ENCODE peak calls at places on chromosomes 13 and 19, in five cellular contexts. J is endodermal cell, Z is left ventricle myocardium inferior, Y is cardiac muscle cell, B is aorta. F is an unnamed sample. For H3K4me1, the result is how much of the 10 kb centered on the place peaks cover.

GRCh38 chr13:30696278-30697176 is 38.8 kb upstream of the ALOX5AP start:
- DNase-seq in Y (peak), B (peak), J (peak), Z (peak), F (peak)

GRCh38 chr19:13430790-13431582 is 75.3 kb downstream of the CACNA1A start:
- DNase-seq in B (peak), Z (peak), Y (peak), J (peak), F (no peak)

GRCh38 chr19:42287017-42287825 is 14.7 kb upstream of the PRR19 start:
- DNase-seq in B (peak), J (no peak), Y (no peak), Z (no peak), F (no peak)

GRCh38 chr13:109955598-109955997 is 169.2 kb upstream of the IRS2 start:
- DNase-seq in B (no peak), Y (peak), Z (no peak), J (no peak), F (no peak)

GRCh38 chr19:46660008-46660517 is 919 bp downstream of the DACT3 start:
- DNase-seq in B (peak), J (peak), Z (peak), Y (peak), F (no peak)

GRCh38 chr13:25170554-25171107 is 1.5 kb downstream of the AMER2 start:
- DNase-seq in J (peak), B (no peak), Y (peak), Z (no peak), F (no peak)

GRCh38 chr13:48853381-48854102 is 122.2 kb upstream of the FNDC3A start:
- DNase-seq in Z (no peak), B (no peak), J (no peak), Y (peak), F (no peak)

GRCh38 chr19:35436477-35437141 is 11.4 kb upstream of the FFAR2 start:
- DNase-seq in Y (peak), B (no peak), Z (no peak), J (no peak), F (no peak)

GRCh38 chr13:47846886-47847285 is 154.2 kb downstream of the SUCLA2 start:
- DNase-seq in J (no peak), Y (peak), Z (no peak), B (no peak), F (no peak)

GRCh38 chr13:29081036-29081435 is 260.9 kb downstream of the MTUS2 start:
- DNase-seq in Z (no peak), J (no peak), B (no peak), Y (no peak), F (no peak)

GRCh38 chr19:45769821-45770191 is 754 bp upstream of the SIX5 start:
- DNase-seq in Z (no peak), Y (no peak), B (peak), J (no peak), F (peak)

GRCh38 chr13:110228936-110229904 is 77.7 kb downstream of the COL4A1 start:
- DNase-seq in J (no peak), Y (no peak), Z (no peak), B (no peak), F (no peak)

GRCh38 chr19:31314849-31315620 is 34.2 kb downstream of the TSHZ3 start:
- DNase-seq in Y (no peak), J (no peak), Z (no peak), B (no peak), F (no peak)

GRCh38 chr13:114142640-114143490 is 10.4 kb upstream of the RASA3 start:
- DNase-seq in Z (no peak), Y (no peak), B (peak), J (peak), F (no peak)

GRCh38 chr13:33057019-33057785 is 41.0 kb downstream of the KL start:
- DNase-seq in Y (peak), Z (no peak), J (peak), B (no peak), F (no peak)

GRCh38 chr19:33291623-33292534 is 10.5 kb downstream of the CEBPA start:
- DNase-seq in J (no peak), Y (no peak), B (peak), Z (no peak), F (no peak)

GRCh38 chr19:38486731-38487336 is 53.3 kb downstream of the RYR1 start:
- DNase-seq in J (no peak), Y (no peak), B (no peak), Z (no peak), F (no peak)

GRCh38 chr13:99265823-99266426 is 7.7 kb upstream of the GPR18 start:
- DNase-seq in B (no peak), Z (no peak), Y (peak), J (no peak), F (no peak)

GRCh38 chr13:32426191-32426980 is 1.5 kb downstream of the N4BP2L1 start:
- DNase-seq in J (peak), B (no peak), Z (no peak), Y (no peak), F (no peak)

GRCh38 chr13:45185286-45185685 is 15.6 kb downstream of the KCTD4 start:
- DNase-seq in Z (no peak), J (no peak), B (no peak), Y (no peak), F (no peak)

GRCh38 chr13:19181621-19182485 is at the start of gene TUBA3C:
- DNase-seq in J (no peak), Z (no peak), Y (no peak), B (no peak), F (no peak)

GRCh38 chr13:110916671-110917142 is 1.8 kb upstream of the ANKRD10 start:
- DNase-seq in Y (peak), J (no peak), B (no peak), Z (no peak), F (no peak)

GRCh38 chr13:94966380-94966779 is 254.0 kb upstream of the SOX21 start:
- DNase-seq in Z (no peak), J (no peak), B (no peak), Y (no peak), F (no peak)

GRCh38 chr19:48553676-48554384 is 1.9 kb downstream of the SULT2B1 start:
- DNase-seq in Y (peak), B (no peak), Z (no peak), J (peak), F (no peak)

GRCh38 chr13:76009491-76009890 is 373.4 kb downstream of the LMO7 start:
- DNase-seq in Y (no peak), J (no peak), B (no peak), Z (no peak), F (no peak)

GRCh38 chr19:39127812-39128510 is 2.4 kb downstream of the PAK4 start:
- DNase-seq in J (no peak), Z (no peak), Y (no peak), B (no peak), F (no peak)

GRCh38 chr13:105016266-105016665 is 1519.2 kb downstream of the EFNB2 start:
- DNase-seq in Y (no peak), Z (no peak), J (no peak), B (no peak), F (no peak)

GRCh38 chr19:54279441-54279962 is 1.4 kb downstream of the LILRB2 start:
- DNase-seq in Y (no peak), Z (no peak), B (no peak), J (no peak), F (no peak)

GRCh38 chr13:25608181-25608580 is 236.4 kb downstream of the ATP8A2 start:
- DNase-seq in J (no peak), Z (no peak), Y (no peak), B (no peak), F (no peak)

GRCh38 chr13:33014291-33014690 is 1.9 kb upstream of the KL start:
- DNase-seq in Z (no peak), Y (no peak), J (no peak), B (no peak), F (no peak)

GRCh38 chr19:2615782-2616181 is 86.7 kb downstream of the GNG7 start:
- DNase-seq in J (no peak), Y (no peak), B (peak), Z (peak), F (no peak)

GRCh38 chr19:2619076-2619475 is 83.4 kb downstream of the GNG7 start:
- DNase-seq in J (no peak), Y (peak), B (peak), Z (no peak), F (no peak)

GRCh38 chr19:2617393-2618165 is 84.9 kb downstream of the GNG7 start:
- DNase-seq in Y (no peak), Z (no peak), B (peak), J (no peak), F (no peak)

GRCh38 chr19:2616741-2617392 is 85.6 kb downstream of the GNG7 start:
- DNase-seq in J (no peak), Y (no peak), B (peak), Z (peak), F (no peak)

DNA sequence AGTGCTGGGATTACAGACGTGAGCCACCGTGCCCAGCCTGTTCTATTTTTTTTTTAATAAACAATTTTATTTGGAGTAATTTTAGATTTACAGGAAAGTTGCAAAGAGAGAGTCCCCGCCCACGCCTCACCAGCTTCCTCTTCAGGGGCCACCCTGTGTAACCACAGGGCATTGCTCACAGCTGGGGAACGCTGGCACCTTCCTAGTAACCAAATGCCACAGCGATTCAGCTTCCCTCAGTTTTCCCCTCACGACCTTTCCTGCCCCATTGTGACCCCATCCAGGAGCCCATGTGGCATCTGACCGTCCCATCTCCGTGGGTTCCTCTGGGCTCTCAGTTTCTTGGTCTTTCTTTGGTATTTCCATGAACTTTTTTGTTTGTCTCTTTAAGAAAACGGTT is 83.9 kb downstream of the GNG7 start:
- DNase-seq in Y (peak), Z (peak), J (no peak), B (peak), F (no peak)
- H3K4me1 ChIP-seq in Y (under half), Z (under half), J (under half), B (under half), F (under half)

GRCh38 chr19:7690779-7691258 is 10.2 kb downstream of the TRAPPC5 start:
- DNase-seq in B (no peak), Z (no peak), J (no peak), Y (no peak), F (no peak)
- H3K4me3 ChIP-seq in B (no peak), Z (no peak), J (no peak), Y (no peak), F (no peak)

DNA sequence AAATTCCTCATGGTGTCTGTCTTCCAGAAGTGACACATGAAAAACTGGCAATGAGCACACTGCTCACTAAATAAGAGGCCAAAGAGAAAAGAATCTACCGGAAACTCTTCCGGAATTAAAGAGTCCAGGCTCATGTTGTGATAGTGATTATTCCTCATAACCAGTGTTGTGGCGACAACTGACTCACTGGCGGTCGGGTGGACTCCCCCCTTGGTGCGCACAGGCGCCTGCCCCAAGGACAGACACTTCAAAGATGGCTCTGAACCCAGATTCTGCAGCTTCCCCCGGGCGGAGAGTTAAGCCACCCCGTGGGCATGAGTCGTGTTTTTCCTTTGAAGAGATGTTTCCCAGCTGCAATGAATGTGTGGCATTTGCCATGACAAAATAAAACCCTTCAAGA is 10.3 kb downstream of the IL17D start:
- DNase-seq in Y (peak), B (peak), Z (no peak), J (no peak), F (peak)
- H3K27ac ChIP-seq in Y (no peak), B (no peak), Z (peak), J (no peak), F (peak)

GRCh38 chr13:51822106-51822840 is 18.3 kb upstream of the DHRS12 start:
- DNase-seq in B (no peak), Z (no peak), Y (no peak), J (no peak), F (no peak)

GRCh38 chr13:51823861-51824260 is 19.9 kb upstream of the DHRS12 start:
- DNase-seq in B (no peak), Y (peak), J (no peak), Z (no peak), F (no peak)

GRCh38 chr13:51821666-51822065 is 17.7 kb upstream of the DHRS12 start:
- DNase-seq in B (no peak), J (no peak), Y (no peak), Z (no peak), F (no peak)

GRCh38 chr13:51825165-51825592 is 19.8 kb downstream of the TMEM272 start:
- DNase-seq in Z (no peak), J (no peak), B (no peak), Y (peak), F (no peak)

DNA sequence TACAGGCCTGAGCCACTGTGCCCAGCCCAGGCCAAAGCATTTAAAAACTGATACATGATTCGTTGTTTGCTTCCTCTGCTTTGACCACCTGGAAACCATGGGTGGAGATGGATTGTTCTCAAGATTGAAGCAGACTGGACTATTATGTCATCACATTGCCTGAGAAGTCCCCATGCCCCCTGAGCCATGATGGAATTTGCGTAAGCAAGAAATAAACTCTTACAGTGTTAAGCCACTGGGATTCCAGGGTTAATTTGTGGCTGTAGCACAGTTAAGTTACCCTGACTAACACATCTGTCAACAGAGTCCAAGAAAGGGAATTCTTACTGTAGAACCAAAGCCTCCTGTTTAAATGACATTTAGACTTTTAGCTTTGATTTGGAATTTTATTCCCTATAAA is 19.4 kb upstream of the DHRS12 start:
- DNase-seq in Z (no peak), Y (peak), J (no peak), B (no peak), F (no peak)
- H3K4me1 ChIP-seq in Z (half or more), Y (under half), J (under half), B (under half), F (under half)

GRCh38 chr19:751501-752341 is 809 bp downstream of the MISP start:
- DNase-seq in Z (no peak), J (peak), B (no peak), Y (peak), F (no peak)

GRCh38 chr19:755063-755462 is 4.2 kb downstream of the MISP start:
- DNase-seq in Z (no peak), B (no peak), Y (no peak), J (no peak), F (no peak)

GRCh38 chr19:750640-751423 is at the start of gene MISP:
- DNase-seq in Z (no peak), J (no peak), B (no peak), Y (no peak), F (no peak)

GRCh38 chr19:754530-754929 is 3.6 kb downstream of the MISP start:
- DNase-seq in Z (no peak), B (no peak), Y (no peak), J (no peak), F (no peak)

DNA sequence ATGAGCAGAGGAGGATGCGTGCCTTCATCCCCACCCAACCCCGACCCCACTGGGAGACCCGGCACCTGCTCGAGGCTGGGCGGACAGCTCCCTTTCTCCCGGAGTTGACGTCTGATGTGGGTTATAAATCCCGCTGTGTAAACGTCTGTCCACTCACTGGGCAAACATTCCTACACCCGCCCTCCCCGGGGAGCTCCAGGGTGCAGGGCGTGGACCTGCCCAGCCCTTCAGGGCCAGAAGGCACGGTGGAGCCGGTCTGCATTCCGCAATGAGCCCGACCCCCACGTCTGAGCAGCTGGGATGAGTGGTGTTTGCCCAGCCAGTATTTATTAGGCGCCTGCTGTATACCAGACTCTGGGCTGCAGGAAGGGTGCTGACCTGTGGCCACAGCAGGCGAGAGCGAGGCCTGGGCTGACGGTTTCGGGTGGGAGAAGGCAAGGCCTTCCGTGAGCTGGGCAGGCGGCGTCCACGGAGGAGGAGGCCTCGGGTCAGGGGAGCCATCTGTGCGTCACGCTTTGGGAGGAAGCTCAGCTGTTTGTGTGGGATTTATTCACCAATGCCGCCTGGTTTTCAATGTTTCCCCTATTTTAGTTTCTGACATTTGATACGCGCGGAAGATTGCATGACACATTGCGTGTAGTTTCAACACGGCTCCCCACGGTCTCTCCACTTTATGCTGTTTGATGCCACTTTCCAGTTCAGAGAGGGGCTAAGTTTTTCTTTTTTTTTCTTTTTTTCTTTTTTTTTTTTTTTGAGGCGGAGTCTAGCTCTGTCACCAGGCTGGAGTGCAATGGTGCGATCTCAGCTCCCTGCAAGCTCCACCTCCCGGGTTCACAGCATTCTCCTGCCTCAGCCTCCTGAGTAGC is 2.0 kb downstream of the MISP start:
- DNase-seq in Z (no peak), J (no peak), Y (peak), B (peak), F (peak)
- H3K4me3 ChIP-seq in Z (no peak), J (no peak), Y (no peak), B (no peak), F (no peak)

DNA sequence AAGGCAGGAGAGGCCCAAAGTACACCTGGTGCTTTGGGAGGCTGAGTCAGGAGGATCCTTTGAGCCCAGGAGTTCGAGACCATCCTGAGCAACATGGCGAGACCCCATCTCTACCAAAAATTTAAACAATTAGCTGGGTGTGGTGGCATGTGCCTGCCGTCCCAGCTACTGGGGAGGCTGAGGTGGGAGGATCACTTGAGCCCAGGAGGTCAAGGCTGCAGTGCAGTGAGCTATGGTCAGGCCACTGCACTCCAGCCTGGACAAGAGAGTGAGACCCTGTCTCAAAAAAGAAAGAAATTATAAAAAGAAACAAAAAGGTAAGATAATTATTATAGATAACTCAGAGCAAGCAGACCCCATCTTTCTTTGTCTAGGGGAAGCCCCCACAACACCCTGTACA is 1.9 kb downstream of the HOMER3 start:
- DNase-seq in Y (no peak), B (no peak), Z (no peak), J (no peak), F (no peak)
- H3K27ac ChIP-seq in Y (no peak), B (no peak), Z (no peak), J (no peak), F (peak)

DNA sequence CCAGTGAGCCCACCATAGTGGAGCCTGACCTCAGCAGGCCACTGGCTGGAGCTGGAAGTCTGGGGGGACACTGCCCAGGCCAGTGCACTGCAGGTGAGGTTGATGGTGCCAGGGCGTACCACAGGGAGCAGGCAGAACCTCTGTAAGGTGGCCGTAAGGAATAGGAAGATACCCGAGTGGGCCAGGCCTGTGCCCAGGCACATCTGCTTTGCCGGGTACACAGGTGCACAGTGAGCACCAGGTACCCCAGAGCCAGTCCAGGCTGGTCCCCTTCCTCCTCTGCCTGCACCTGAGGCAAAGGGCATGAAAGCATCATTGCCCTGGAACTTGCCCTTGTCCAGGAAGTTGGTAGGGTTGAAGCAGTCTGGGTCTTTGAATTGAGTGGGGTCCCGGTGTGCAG is 9.5 kb downstream of the EGLN2 start:
- DNase-seq in B (no peak), Z (no peak), Y (no peak), J (no peak), F (no peak)
- H3K4me1 ChIP-seq in B (under half), Z (half or more), Y (under half), J (under half), F (half or more)

GRCh38 chr19:4152241-4152998 is 1.0 kb upstream of the CREB3L3 start:
- DNase-seq in Z (no peak), J (no peak), Y (no peak), B (no peak), F (no peak)
- H3K4me3 ChIP-seq in Z (no peak), J (no peak), Y (no peak), B (no peak), F (no peak)